ENCODE peak calls at places on chromosomes 5 and 9, in ten cellular contexts. I, O, S, G, K, N, W, Q, J and Z are unnamed samples.
A peak's percentile ranks its signal among the peaks of the same experiment; 100 is the strongest.

GRCh38 chr5:83711982-83712601 is 8.6 kb downstream of the HAPLN1 start:
- DNase-seq in I (no peak), G (peak; percentile 56), O (no peak), W (peak; percentile 51), J (peak; percentile 54), S (no peak), N (no peak), Q (peak; percentile 14), K (no peak), Z (peak; percentile 25)

GRCh38 chr5:95821110-95822021 is 1.2 kb downstream of the GLRX start:
- DNase-seq in I (peak; percentile 81), G (no peak), S (no peak), N (no peak), K (no peak), O (no peak), Q (no peak), J (no peak), W (no peak), Z (no peak)

GRCh38 chr5:143717400-143717799 is 94.6 kb upstream of the HMHB1 start:
- DNase-seq in W (no peak), I (no peak), J (peak; percentile 76), K (no peak), S (peak; percentile 79), G (no peak), O (no peak), N (no peak), Q (peak; percentile 70), Z (peak; percentile 11)

GRCh38 chr5:172159016-172159415 is 29.0 kb downstream of the STK10 start:
- DNase-seq in N (no peak), S (no peak), I (no peak), K (no peak), O (no peak), G (no peak), J (no peak), Q (no peak), W (no peak), Z (no peak)

GRCh38 chr5:84017704-84018240 is 297.1 kb upstream of the HAPLN1 start:
- DNase-seq in W (no peak), K (no peak), J (peak; percentile 33), O (no peak), Q (peak; percentile 7), S (no peak), N (no peak), I (no peak), G (no peak), Z (no peak)

GRCh38 chr9:34986541-34987047 is 3.0 kb upstream of the DNAJB5 start:
- DNase-seq in Q (no peak), S (no peak), G (no peak), I (no peak), J (peak; percentile 18), K (no peak), N (no peak), O (peak; percentile 68), W (peak; percentile 88), Z (peak; percentile 76)

GRCh38 chr9:91857291-91857781 is 92.7 kb downstream of the ROR2 start:
- DNase-seq in G (no peak), K (no peak), Q (no peak), W (peak; percentile 69), I (no peak), N (no peak), J (peak; percentile 72), S (no peak), O (no peak), Z (peak; percentile 86)

GRCh38 chr9:87795178-87795577 is 69.3 kb downstream of the CTSL start:
- DNase-seq in N (no peak), K (no peak), W (peak; percentile 47), O (no peak), J (no peak), S (no peak), Q (no peak), I (no peak), G (no peak), Z (no peak)

GRCh38 chr9:95124582-95125359 is 192.7 kb downstream of the FANCC start:
- DNase-seq in K (no peak), G (no peak), N (no peak), Q (no peak), I (no peak), J (no peak), O (no peak), W (peak; percentile 41), S (no peak), Z (no peak)

GRCh38 chr9:21558627-21559401 is 76.7 kb upstream of the IFNE start:
- DNase-seq in S (no peak), G (no peak), K (no peak), Q (no peak), O (peak; percentile 29), W (peak; percentile 75), N (no peak), I (no peak), J (peak; percentile 64), Z (no peak)

GRCh38 chr9:21561502-21561901 is 79.4 kb upstream of the IFNE start:
- DNase-seq in N (no peak), J (no peak), O (no peak), I (no peak), K (no peak), Q (no peak), W (no peak), G (no peak), S (no peak), Z (no peak)

GRCh38 chr9:21558079-21558478 is 76.0 kb upstream of the IFNE start:
- DNase-seq in O (no peak), I (no peak), K (no peak), N (no peak), W (no peak), S (no peak), Q (no peak), G (no peak), J (peak; percentile 47), Z (no peak)

GRCh38 chr9:21559402-21560280 is 77.5 kb upstream of the IFNE start:
- DNase-seq in G (no peak), K (no peak), N (peak; percentile 52), W (peak; percentile 73), I (peak; percentile 83), Q (peak; percentile 73), J (peak; percentile 70), S (no peak), O (peak; percentile 64), Z (no peak)

DNA sequence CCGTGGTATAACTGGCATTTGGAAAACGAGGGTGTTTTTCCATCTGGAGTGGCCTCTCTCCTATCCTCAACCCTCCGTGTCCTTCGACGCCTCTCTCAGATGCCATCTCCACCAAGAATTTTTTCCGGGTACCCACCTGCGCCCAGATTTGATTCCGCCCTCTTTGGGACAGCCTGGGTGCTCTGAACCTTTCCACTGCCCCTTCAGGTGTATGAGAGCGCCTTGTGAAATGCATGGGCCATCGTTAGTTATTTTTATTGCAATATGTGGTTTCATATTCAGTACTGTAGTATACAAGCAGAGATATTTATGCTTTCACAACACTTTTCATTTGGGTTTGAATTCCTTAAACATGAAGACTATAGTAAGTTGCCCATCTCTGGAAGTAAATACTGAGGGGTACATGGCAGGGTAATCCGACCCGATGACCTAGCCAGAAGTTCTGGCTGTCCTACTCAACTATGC is 78.2 kb upstream of the IFNE start:
- DNase-seq in K (no peak), G (no peak), Q (no peak), O (no peak), W (no peak), I (no peak), S (no peak), N (no peak), J (no peak), Z (no peak)
- H3K4me3 ChIP-seq in K (no peak overlapping the region), G (no peak overlapping the region), Q (peak overlapping the region; percentile 79), O (peak overlapping the region; percentile 52), W (peak overlapping the region; percentile 65), I (no peak overlapping the region), S (peak overlapping the region; percentile 76), N (peak overlapping the region; percentile 40), J (peak overlapping the region; percentile 80), Z (no peak overlapping the region)

GRCh38 chr5:13956441-13956840 is 12.0 kb upstream of the DNAH5 start:
- DNase-seq in K (no peak), J (no peak), Q (no peak), W (no peak), I (no peak), G (no peak), O (no peak), N (no peak), S (no peak), Z (no peak)
- H3K4me3 ChIP-seq in K (no peak overlapping the region), J (no peak overlapping the region), Q (no peak overlapping the region), W (no peak overlapping the region), I (no peak overlapping the region), G (no peak overlapping the region), O (no peak overlapping the region), N (no peak overlapping the region), S (no peak overlapping the region), Z (no peak overlapping the region)

GRCh38 chr5:134113572-134113907 is 941 bp upstream of the TCF7 start:
- DNase-seq in W (no peak), I (no peak), N (no peak), G (no peak), K (no peak), Q (no peak), J (no peak), S (no peak), O (peak; percentile 45), Z (no peak)

GRCh38 chr5:134113908-134114875 is at the start of gene TCF7:
- DNase-seq in K (no peak), O (peak; percentile 85), S (no peak), G (peak; percentile 68), W (peak; percentile 94), I (peak; percentile 92), N (peak; percentile 62), Q (peak; percentile 78), J (peak; percentile 74), Z (peak; percentile 86)

GRCh38 chr5:134112726-134113571 is 1.5 kb upstream of the TCF7 start:
- DNase-seq in S (no peak), J (no peak), O (peak; percentile 13), N (no peak), Q (no peak), W (no peak), G (no peak), K (no peak), I (no peak), Z (no peak)

GRCh38 chr5:134110382-134110781 is 4.1 kb upstream of the TCF7 start:
- DNase-seq in O (peak; percentile 42), N (no peak), G (no peak), I (no peak), W (no peak), Q (no peak), K (no peak), S (no peak), J (no peak), Z (no peak)

GRCh38 chr5:134111741-134112647 is 2.5 kb upstream of the TCF7 start:
- DNase-seq in S (no peak), I (no peak), Q (peak; percentile 38), K (no peak), G (no peak), O (peak; percentile 27), J (peak; percentile 29), W (peak; percentile 88), N (no peak), Z (no peak)
- H3K4me3 ChIP-seq in S (no peak overlapping the region), I (no peak overlapping the region), Q (no peak overlapping the region), K (no peak overlapping the region), G (no peak overlapping the region), O (peak overlapping the region; percentile 3), J (no peak overlapping the region), W (no peak overlapping the region), N (no peak overlapping the region), Z (no peak overlapping the region)

DNA sequence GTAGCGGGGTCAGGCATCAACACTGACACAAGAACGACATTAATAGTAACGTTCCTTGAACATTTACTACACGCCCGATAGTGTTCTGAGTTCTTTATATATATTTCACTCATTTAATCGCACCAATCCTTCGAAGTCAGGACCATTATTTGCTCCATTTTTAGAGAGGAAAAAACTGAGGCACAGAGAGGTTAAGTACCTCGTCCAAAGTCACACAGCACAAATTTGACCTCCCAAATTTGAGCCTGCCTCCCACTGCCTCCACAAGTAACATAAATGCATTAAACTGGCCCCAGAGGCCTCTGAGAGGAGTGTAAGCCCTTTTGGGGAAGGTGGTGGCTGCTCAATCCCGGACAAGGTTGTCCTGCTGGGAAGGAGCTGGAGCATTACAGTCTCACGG is 5.8 kb downstream of the RGS14 start:
- DNase-seq in O (no peak), K (no peak), Q (no peak), I (no peak), S (no peak), W (no peak), J (no peak), G (no peak), N (no peak), Z (no peak)
- H3K4me3 ChIP-seq in O (peak overlapping the region; percentile 31), K (peak overlapping the region; percentile 47), Q (peak overlapping the region; percentile 37), I (no peak overlapping the region), S (peak overlapping the region; percentile 38), W (no peak overlapping the region), J (peak overlapping the region; percentile 42), G (peak overlapping the region; percentile 60), N (no peak overlapping the region), Z (peak overlapping the region; percentile 35)